ENCODE peak calls at places on chromosome 2, in eight cellular contexts. Y, H, T, J, S, U, A and K are unnamed samples.

GRCh38 chr2:110149330-110150220 is 34.0 kb upstream of the MALL start:
- DNase-seq in U (no peak), T (no peak), H (peak; percentile 66), Y (peak; percentile 33), J (no peak), S (peak; percentile 90), A (peak; percentile 81), K (no peak)

GRCh38 chr2:31266804-31267203 is 32.9 kb downstream of the EHD3 start:
- DNase-seq in S (no peak), Y (no peak), H (no peak), U (no peak), T (no peak), J (no peak), A (no peak), K (no peak)

GRCh38 chr2:227183657-227184367 is 19.4 kb downstream of the COL4A3 start:
- DNase-seq in A (peak; percentile 2), S (no peak), H (no peak), U (no peak), T (no peak), Y (no peak), J (no peak), K (no peak)

GRCh38 chr2:41489638-41490037 is 558.2 kb upstream of the PKDCC start:
- DNase-seq in H (no peak), T (no peak), S (no peak), Y (no peak), A (no peak), U (no peak), J (no peak), K (no peak)

GRCh38 chr2:11701206-11701605 is 31.2 kb upstream of the NTSR2 start:
- DNase-seq in H (no peak), U (no peak), J (no peak), S (no peak), A (no peak), Y (no peak), T (no peak), K (no peak)

GRCh38 chr2:182014284-182014683 is 28.6 kb downstream of the PPP1R1C start:
- DNase-seq in U (no peak), J (no peak), T (no peak), A (no peak), Y (no peak), S (no peak), H (no peak), K (no peak)

GRCh38 chr2:562391-563364 is 114.5 kb downstream of the TMEM18 start:
- DNase-seq in J (no peak), Y (no peak), T (no peak), H (no peak), U (no peak), A (no peak), S (no peak), K (no peak)

GRCh38 chr2:37026050-37026449 is 58.1 kb downstream of the HEATR5B start:
- DNase-seq in Y (no peak), A (no peak), S (peak; percentile 11), J (no peak), H (peak; percentile 9), T (no peak), U (no peak), K (no peak)

GRCh38 chr2:172339431-172340010 is 87.9 kb upstream of the ITGA6 start:
- DNase-seq in A (no peak), T (no peak), J (no peak), S (no peak), U (no peak), H (peak; percentile 18), Y (no peak), K (no peak)

GRCh38 chr2:191754103-191754502 is 76.2 kb downstream of the NABP1 start:
- DNase-seq in H (no peak), T (no peak), Y (no peak), S (no peak), U (no peak), A (no peak), J (no peak), K (no peak)

GRCh38 chr2:29644949-29645348 is 276.4 kb downstream of the ALK start:
- DNase-seq in U (no peak), A (no peak), S (no peak), J (no peak), Y (no peak), T (no peak), H (no peak), K (no peak)
- TF ChIP-seq CTCF in U (no peak), A (peak; percentile 33), S (no peak), J (no peak), Y (peak; percentile 9), T (no peak), H (no peak), K (no peak)

DNA sequence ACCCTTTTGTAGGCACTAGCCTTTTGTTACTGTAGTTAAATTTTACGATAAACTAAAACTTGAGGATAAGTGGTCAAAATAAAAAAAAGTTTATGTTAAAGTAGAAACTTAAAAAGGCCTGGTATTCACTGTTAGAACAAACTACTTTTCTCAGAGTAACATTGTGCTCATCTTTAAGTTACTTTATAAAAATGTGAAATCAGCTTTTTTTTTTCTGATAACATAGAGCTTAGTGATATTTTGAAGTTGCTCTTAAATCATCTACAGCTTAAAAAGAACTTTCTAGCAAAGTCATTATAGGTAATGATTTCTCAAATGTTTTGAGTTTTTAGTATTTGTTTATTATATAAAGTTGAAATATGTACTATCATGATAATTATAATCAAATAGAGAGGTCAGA is 125.3 kb downstream of the CAMKMT start:
- DNase-seq in Y (no peak), H (no peak), T (no peak), J (no peak), A (no peak), U (no peak), S (no peak), K (no peak)
- TF ChIP-seq CTCF in Y (no peak), H (no peak), T (no peak), J (no peak), A (no peak), U (no peak), S (no peak), K (no peak)

GRCh38 chr2:207630491-207630890 is 5.3 kb upstream of the METTL21A start:
- DNase-seq in S (no peak), Y (no peak), T (no peak), J (no peak), U (no peak), H (no peak), A (no peak), K (no peak)

GRCh38 chr2:207625014-207625755 is at the start of gene METTL21A:
- DNase-seq in T (peak; percentile 95), Y (no peak), A (peak; percentile 60), S (peak; percentile 80), H (peak; percentile 96), U (peak; percentile 86), J (peak; percentile 90), K (peak; percentile 93)

GRCh38 chr2:207633686-207634085 is 8.5 kb upstream of the METTL21A start:
- DNase-seq in H (no peak), A (no peak), U (no peak), S (no peak), Y (no peak), T (no peak), J (no peak), K (no peak)

GRCh38 chr2:207632575-207633492 is 7.6 kb upstream of the METTL21A start:
- DNase-seq in J (no peak), T (no peak), U (no peak), H (peak; percentile 79), Y (no peak), A (peak; percentile 42), S (peak; percentile 66), K (no peak)

DNA sequence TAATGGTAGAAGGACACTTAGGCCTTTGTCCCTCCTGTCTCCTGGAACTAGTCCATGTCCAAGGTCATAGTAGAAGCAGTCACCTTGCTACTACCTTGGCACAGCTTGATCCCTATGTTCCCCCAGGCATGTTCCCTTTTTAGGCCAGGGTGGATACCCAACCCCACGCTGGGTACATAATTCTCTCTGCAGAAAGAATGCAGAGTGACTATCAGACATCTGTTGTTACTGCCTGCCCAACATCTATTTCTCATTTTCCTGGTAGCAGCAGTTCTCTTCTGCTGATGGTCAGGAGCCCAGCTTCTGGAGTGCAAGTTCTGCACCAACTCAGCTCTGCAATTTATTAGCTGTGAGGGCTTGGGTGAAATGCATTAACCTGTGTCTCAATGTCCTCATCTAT is 4.4 kb upstream of the METTL21A start:
- DNase-seq in T (no peak), Y (no peak), A (no peak), U (no peak), J (no peak), S (no peak), H (no peak), K (no peak)
- TF ChIP-seq CTCF in T (no peak), Y (no peak), A (no peak), U (no peak), J (no peak), S (no peak), H (no peak), K (no peak)

DNA sequence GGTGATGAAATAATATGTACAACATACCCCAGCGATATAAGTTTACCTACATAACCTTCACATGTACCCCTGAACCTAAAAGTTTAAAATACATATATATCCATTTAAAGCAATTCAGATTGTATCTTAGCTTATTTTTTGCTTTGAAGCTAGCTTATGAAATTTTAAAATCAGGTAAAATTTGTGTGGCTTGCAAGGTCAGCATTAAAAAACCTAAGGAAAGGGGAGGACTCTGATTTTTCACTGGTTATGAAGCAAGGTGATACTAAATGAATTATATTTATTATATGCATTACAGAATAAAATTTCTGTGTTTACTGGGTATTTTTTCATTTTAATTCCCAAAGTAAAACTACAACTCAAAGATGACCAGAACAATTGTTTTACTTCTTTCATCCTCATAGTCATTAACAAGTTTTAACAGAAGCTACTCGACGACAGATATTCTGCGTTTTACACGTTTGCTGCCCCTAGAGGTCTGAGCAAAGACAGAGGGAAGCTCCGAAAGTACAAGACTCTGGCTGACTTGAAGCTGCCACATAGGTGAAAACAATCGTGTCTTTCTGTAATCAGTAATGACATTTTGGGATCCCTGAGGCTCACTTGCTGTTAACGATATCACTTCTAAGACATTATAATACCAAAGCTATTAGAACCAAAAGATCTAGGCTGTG is 17.1 kb downstream of the PKP4 start:
- DNase-seq in S (no peak), A (no peak), H (no peak), T (no peak), Y (no peak), U (no peak), J (no peak), K (no peak)
- TF ChIP-seq CTCF in S (no peak), A (no peak), H (no peak), T (no peak), Y (no peak), U (no peak), J (no peak), K (no peak)

GRCh38 chr2:128693630-128694029 is 375.0 kb upstream of the HS6ST1 start:
- DNase-seq in U (no peak), H (no peak), Y (no peak), J (no peak), A (no peak), S (no peak), T (no peak), K (no peak)
- TF ChIP-seq CTCF in U (no peak), H (no peak), Y (no peak), J (no peak), A (no peak), S (no peak), T (no peak), K (no peak)